ENCODE peak calls at places on chromosomes 2 and 18, in eight cellular contexts. H is naive thymus-derived CD4-positive, alpha-beta T cell; I is naive B cell; J is left ventricle myocardium superior; R is left cardiac atrium; N is sciatic nerve; W is CD4-positive, alpha-beta T cell; Y is activated naive CD4-positive, alpha-beta T cell treated with anti-CD3 and anti-CD28 coated beads, Interleukin-2, amount 50 U/mL, for 72 hours. K is an unnamed sample.

GRCh38 chr2:33453905-33454479 is 22.5 kb upstream of the RASGRP3 start:
- ATAC-seq in J (no peak), N (no peak), R (no peak), H (no peak), Y (peak), W (no peak), I (no peak), K (no peak)

GRCh38 chr2:224078656-224079055 is 39.6 kb upstream of the SERPINE2 start:
- ATAC-seq in R (no peak), H (no peak), N (no peak), J (no peak), W (no peak), Y (no peak), I (no peak), K (no peak)

GRCh38 chr2:100919316-100919715 is 82.8 kb upstream of the RPL31 start:
- ATAC-seq in Y (no peak), J (no peak), R (no peak), H (no peak), N (no peak), I (no peak), W (no peak), K (no peak)

GRCh38 chr2:234462218-234462992 is 34.5 kb downstream of the ARL4C start:
- ATAC-seq in I (no peak), N (peak), W (no peak), Y (no peak), H (no peak), R (no peak), J (no peak), K (peak)

GRCh38 chr18:58288922-58289797 is 245.1 kb downstream of the NEDD4L start:
- ATAC-seq in J (peak), Y (peak), N (no peak), W (no peak), I (no peak), H (no peak), R (peak), K (no peak)

GRCh38 chr2:23409246-23409645 is 24.3 kb downstream of the KLHL29 start:
- ATAC-seq in J (no peak), N (no peak), Y (no peak), H (no peak), R (no peak), I (no peak), W (no peak), K (no peak)

GRCh38 chr2:104215269-104216161 is 638.4 kb upstream of the POU3F3 start:
- ATAC-seq in Y (no peak), J (no peak), I (no peak), H (no peak), R (no peak), W (no peak), N (no peak), K (no peak)

GRCh38 chr2:197279997-197280756 is 30.4 kb downstream of the ANKRD44 start:
- ATAC-seq in W (peak), Y (peak), N (peak), R (peak), H (peak), J (peak), I (no peak), K (peak)

GRCh38 chr18:49560277-49561126 is 1.4 kb upstream of the LIPG start:
- ATAC-seq in Y (no peak), J (peak), H (no peak), W (no peak), I (no peak), N (peak), R (peak), K (no peak)